ENCODE peak calls at places on chromosomes 11 and 22, in four cellular contexts. L, J, N and C are unnamed samples.

GRCh38 chr11:1072116-1072820 is 2.4 kb upstream of the MUC2 start:
- DNase-seq in L (no peak), N (no peak), J (no peak), C (no peak)

GRCh38 chr11:83671295-83671694 is 385.1 kb upstream of the CCDC90B start:
- DNase-seq in L (no peak), N (no peak), J (no peak), C (no peak)

GRCh38 chr11:107591098-107591445 is at the start of gene ELMOD1:
- DNase-seq in J (no peak), L (no peak), N (peak), C (no peak)

GRCh38 chr11:2991477-2992233 is 474 bp downstream of the NAP1L4 start:
- DNase-seq in L (no peak), N (no peak), J (no peak), C (no peak)

GRCh38 chr11:118497831-118498230 is 29.4 kb upstream of the TTC36 start:
- DNase-seq in L (no peak), N (no peak), J (peak), C (no peak)

GRCh38 chr11:126465573-126466287 is 110.2 kb downstream of the ST3GAL4 start:
- DNase-seq in N (no peak), J (no peak), L (no peak), C (no peak)

GRCh38 chr11:115659061-115659963 is 155.1 kb upstream of the CADM1 start:
- DNase-seq in N (no peak), J (no peak), L (peak), C (no peak)

GRCh38 chr11:65915821-65916251 is 3.0 kb downstream of the C11orf68 start:
- DNase-seq in L (no peak), J (peak), N (no peak), C (peak)

GRCh38 chr22:19143967-19144400 is 467 bp downstream of the ESS2 start:
- DNase-seq in J (no peak), L (no peak), N (no peak), C (no peak)

GRCh38 chr11:69435161-69435990 is 46.1 kb upstream of the LINC01488 start:
- DNase-seq in J (no peak), L (no peak), N (no peak), C (no peak)

GRCh38 chr11:110198031-110198729 is 98.2 kb downstream of the RDX start:
- DNase-seq in L (no peak), N (no peak), J (no peak), C (no peak)

GRCh38 chr11:44316388-44317240 is 6.7 kb upstream of the ALX4 start:
- DNase-seq in L (peak), J (no peak), N (no peak), C (no peak)

GRCh38 chr11:116510886-116511650 is 261.7 kb downstream of the BUD13 start:
- DNase-seq in L (peak), N (no peak), J (no peak), C (no peak)

GRCh38 chr11:96464695-96465307 is 75.0 kb downstream of the JRKL start:
- DNase-seq in J (peak), N (no peak), L (peak), C (peak)

GRCh38 chr11:11909727-11910126 is 68.0 kb downstream of the USP47 start:
- DNase-seq in N (no peak), L (no peak), J (no peak), C (no peak)

GRCh38 chr11:26827567-26828037 is 105.7 kb upstream of the SLC5A12 start:
- DNase-seq in N (no peak), J (peak), L (no peak), C (no peak)

GRCh38 chr11:57680552-57680874 is 12.6 kb downstream of the ZDHHC5 start:
- DNase-seq in L (no peak), J (peak), N (no peak), C (no peak)

GRCh38 chr11:569273-569885 is 6.9 kb upstream of the PHRF1 start:
- DNase-seq in J (no peak), N (no peak), L (no peak), C (no peak)

GRCh38 chr11:86802601-86803051 is 2.3 kb downstream of the PRSS23 start:
- DNase-seq in N (no peak), J (no peak), L (no peak), C (no peak)

GRCh38 chr11:88979641-88980040 is 86.1 kb downstream of the GRM5 start:
- DNase-seq in J (peak), N (no peak), L (no peak), C (peak)

GRCh38 chr11:76588455-76589325 is 81.9 kb downstream of the LRRC32 start:
- DNase-seq in J (no peak), N (no peak), L (no peak), C (no peak)

GRCh38 chr22:40654522-40655167 is 18.1 kb upstream of the MRTFA start:
- DNase-seq in N (no peak), L (peak), J (no peak), C (peak)

GRCh38 chr22:17213976-17214375 is 5.3 kb downstream of the ADA2 start:
- DNase-seq in L (no peak), N (peak), J (no peak), C (no peak)